ENCODE peak calls at places on chromosomes 16 and 17, in four cellular contexts. I is H1, E is K562, Z is WTC11. U is an unnamed sample.

GRCh38 chr17:47995241-47995935 is 24.5 kb downstream of the CDK5RAP3 start:
- DNase-seq in I (no peak), E (no peak), Z (peak), U (no peak)

GRCh38 chr16:86080982-86081381 is 182.0 kb downstream of the IRF8 start:
- DNase-seq in I (no peak), E (no peak), Z (no peak), U (no peak)

GRCh38 chr17:59838196-59838911 is 54.4 kb downstream of the TUBD1 start:
- DNase-seq in I (no peak), E (no peak), Z (no peak), U (no peak)

GRCh38 chr16:24988593-24989338 is 26.4 kb downstream of the ARHGAP17 start:
- DNase-seq in I (no peak), E (no peak), Z (no peak), U (peak)

GRCh38 chr17:40122944-40123810 is 1.4 kb downstream of the MSL1 start:
- DNase-seq in I (peak), E (peak), Z (peak), U (peak)

GRCh38 chr17:65405563-65405962 is 155.9 kb downstream of the AXIN2 start:
- DNase-seq in I (no peak), E (no peak), Z (no peak), U (no peak)

GRCh38 chr16:20344630-20345029 is 7.9 kb downstream of the UMOD start:
- DNase-seq in I (no peak), E (no peak), Z (no peak), U (no peak)

GRCh38 chr16:31090540-31090939 is 1.8 kb upstream of the PRSS53 start:
- DNase-seq in I (no peak), E (no peak), Z (no peak), U (no peak)

GRCh38 chr17:7929158-7930029 is at the start of gene KCNAB3:
- DNase-seq in I (peak), E (no peak), Z (peak), U (peak)

GRCh38 chr17:17748179-17748578 is 66.9 kb downstream of the RAI1 start:
- DNase-seq in I (no peak), E (no peak), Z (no peak), U (no peak)

GRCh38 chr17:50725769-50726655 is 6.6 kb downstream of the LUC7L3 start:
- DNase-seq in I (no peak), E (no peak), Z (no peak), U (no peak)

GRCh38 chr16:61544165-61544564 is 492.1 kb downstream of the CDH8 start:
- DNase-seq in I (no peak), E (no peak), Z (no peak), U (no peak)

DNA sequence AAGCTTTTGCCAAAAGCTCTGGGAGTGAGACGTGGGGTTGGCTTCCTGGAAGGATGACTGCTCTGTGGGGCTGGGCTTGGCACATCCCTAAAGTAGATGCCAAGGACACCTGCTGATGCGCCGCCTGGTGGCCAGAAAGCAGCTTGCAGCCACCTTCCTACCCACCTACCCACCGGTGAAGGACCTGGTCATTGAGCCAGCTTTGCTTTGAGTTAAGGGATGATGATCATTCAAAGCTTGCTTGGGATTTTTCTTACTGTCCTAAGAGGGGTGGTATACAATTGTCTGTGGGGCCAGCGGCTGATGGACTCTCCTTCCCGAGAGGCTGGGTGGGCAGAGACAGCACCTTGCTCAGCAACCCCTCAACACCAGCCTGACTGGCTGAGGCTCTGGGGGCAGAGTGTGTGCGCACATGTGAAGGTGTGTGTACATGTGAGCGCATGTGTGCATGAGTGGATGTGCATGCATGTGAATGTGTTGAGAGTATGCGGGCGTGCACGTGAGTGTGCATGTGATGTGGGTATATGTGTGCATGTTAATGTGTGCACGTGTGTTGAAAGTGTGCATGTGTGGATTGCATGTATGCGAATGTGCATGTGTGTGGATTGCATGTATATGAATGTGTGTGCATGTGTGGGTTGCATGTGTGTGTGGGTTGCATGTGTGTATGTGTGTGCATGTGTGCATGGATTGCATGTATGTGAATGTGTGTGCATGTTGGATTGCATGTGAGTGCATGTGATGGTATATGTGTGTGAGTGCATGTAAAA is 18.6 kb downstream of the C1QTNF1 start:
- DNase-seq in I (peak), E (peak), Z (peak), U (peak)
- TF ChIP-seq TEAD4 in I (peak), E (no peak), Z (no peak), U (no peak)

GRCh38 chr17:82384730-82385429 is 13.3 kb downstream of the UTS2R start:
- DNase-seq in I (no peak), E (peak), Z (no peak), U (peak)
- TF ChIP-seq TEAD4 in I (no peak), E (no peak), Z (no peak), U (no peak)

GRCh38 chr16:84526794-84527485 is 22.5 kb upstream of the MEAK7 start:
- DNase-seq in I (no peak), E (no peak), Z (no peak), U (no peak)
- TF ChIP-seq TEAD4 in I (no peak), E (no peak), Z (no peak), U (no peak)

GRCh38 chr17:72600934-72601333 is 480.1 kb downstream of the SOX9 start:
- DNase-seq in I (no peak), E (no peak), Z (no peak), U (no peak)
- TF ChIP-seq TEAD4 in I (no peak), E (no peak), Z (no peak), U (no peak)

GRCh38 chr17:49012893-49013255 is 15.7 kb downstream of the IGF2BP1 start:
- DNase-seq in I (no peak), E (no peak), Z (no peak), U (no peak)
- TF ChIP-seq TEAD4 in I (no peak), E (no peak), Z (no peak), U (no peak)

DNA sequence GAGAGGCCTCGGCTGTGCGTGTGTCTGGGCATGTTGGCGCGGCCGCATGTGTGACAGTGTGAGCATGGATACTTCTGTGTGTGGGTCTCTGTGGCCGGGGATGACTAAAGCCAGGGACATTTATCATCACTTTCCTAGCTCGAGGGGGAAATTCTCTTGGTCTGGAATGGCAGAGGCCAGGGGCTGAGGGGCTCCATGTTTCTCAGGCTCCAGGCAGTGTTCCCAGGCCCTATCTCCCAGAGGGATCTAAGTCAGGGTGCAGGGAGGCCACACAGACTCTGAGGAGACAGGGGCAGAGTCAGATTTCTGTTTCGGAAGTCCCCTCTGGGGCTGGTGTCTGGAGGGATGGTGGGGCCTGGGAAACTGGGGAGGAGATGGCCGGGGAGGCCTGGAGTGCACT is 23.7 kb upstream of the SPNS2 start:
- DNase-seq in I (no peak), E (no peak), Z (no peak), U (peak)
- TF ChIP-seq TEAD4 in I (no peak), E (no peak), Z (no peak), U (no peak)

GRCh38 chr16:90044111-90044551 is 24.9 kb upstream of the DBNDD1 start:
- DNase-seq in I (no peak), E (peak), Z (no peak), U (no peak)

GRCh38 chr16:90046971-90047713 is 27.9 kb upstream of the DBNDD1 start:
- DNase-seq in I (peak), E (peak), Z (peak), U (no peak)

GRCh38 chr16:90048347-90048722 is 28.8 kb downstream of the PRDM7 start:
- DNase-seq in I (no peak), E (no peak), Z (no peak), U (no peak)

GRCh38 chr16:90047714-90048346 is 28.6 kb upstream of the DBNDD1 start:
- DNase-seq in I (peak), E (peak), Z (peak), U (peak)

DNA sequence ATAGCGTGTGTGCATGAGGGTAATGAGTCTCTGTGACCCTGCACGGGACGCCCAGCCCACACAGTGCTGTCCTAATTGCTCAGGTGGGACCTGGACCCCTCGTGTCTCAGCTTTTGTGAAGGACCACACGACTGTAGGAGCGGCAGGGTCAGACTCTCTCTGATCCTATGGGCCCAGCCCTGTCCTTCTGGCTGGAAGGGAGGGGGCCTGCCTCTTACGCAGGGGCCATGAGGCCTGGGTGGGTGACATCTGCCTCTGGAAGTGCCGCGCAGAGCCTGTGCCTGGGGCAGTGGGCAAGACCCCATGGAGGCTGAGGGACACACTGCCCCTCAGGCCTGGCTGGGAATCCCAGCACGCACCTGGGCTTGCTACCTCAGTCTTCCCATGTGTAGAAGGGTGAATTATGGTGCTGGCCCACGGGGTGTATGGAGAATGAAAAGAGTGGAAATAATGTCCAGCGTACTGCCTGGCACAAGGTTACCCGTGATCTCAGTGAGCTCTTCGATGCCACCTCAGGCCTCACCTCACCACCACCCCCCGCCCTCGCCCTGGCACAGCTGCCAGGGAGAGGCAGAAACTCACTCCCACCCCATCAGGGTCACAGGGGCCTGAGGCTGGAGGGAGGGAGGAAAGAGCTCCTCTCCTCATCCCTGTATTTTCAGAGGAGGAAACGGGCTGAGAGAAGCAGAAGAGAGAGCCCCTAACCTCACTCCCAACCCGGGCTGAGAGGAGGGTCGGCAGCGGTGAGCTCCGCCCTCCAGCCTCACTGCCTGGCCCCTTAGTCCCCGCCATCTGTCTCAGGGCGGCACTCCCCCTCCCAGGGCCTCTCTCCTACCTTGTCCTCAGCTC is 27.1 kb upstream of the DBNDD1 start:
- DNase-seq in I (no peak), E (peak), Z (peak), U (peak)
- TF ChIP-seq TEAD4 in I (no peak), E (no peak), Z (no peak), U (no peak)

GRCh38 chr17:37743875-37744632 is 805 bp downstream of the HNF1B start:
- DNase-seq in I (peak), E (no peak), Z (peak), U (peak)
- TF ChIP-seq TEAD4 in I (no peak), E (no peak), Z (no peak), U (no peak)

GRCh38 chr16:57383276-57384247 is 11.3 kb downstream of the CX3CL1 start:
- DNase-seq in I (no peak), E (no peak), Z (no peak), U (no peak)
- TF ChIP-seq TEAD4 in I (no peak), E (no peak), Z (no peak), U (no peak)